ENCODE peak calls at places on chromosomes 13 and 19, in four cellular contexts. B is AG09309, Q is amygdala, W is Daoy. J is an unnamed sample.

GRCh38 chr19:5949792-5950305 is 28.1 kb downstream of the RANBP3 start:
- DNase-seq in B (no peak), Q (no peak), W (no peak), J (no peak)

GRCh38 chr19:43997631-43998290 is 5.0 kb upstream of the ZNF230 start:
- DNase-seq in B (peak; percentile 20), Q (no peak), W (peak; percentile 59), J (no peak)

GRCh38 chr19:872266-872951 is 12.9 kb downstream of the CFD start:
- DNase-seq in B (no peak), Q (no peak), W (peak; percentile 90), J (no peak)

GRCh38 chr19:6639439-6639838 is 30.5 kb downstream of the TNFSF14 start:
- DNase-seq in B (no peak), Q (no peak), W (peak; percentile 80), J (no peak)

GRCh38 chr13:67377919-67378318 is 147.8 kb upstream of the PCDH9 start:
- DNase-seq in B (no peak), Q (no peak), W (no peak), J (no peak)

GRCh38 chr19:41930322-41930722 is 2.1 kb upstream of the ERFL start:
- DNase-seq in B (no peak), Q (no peak), W (no peak), J (no peak)

GRCh38 chr19:46420056-46420455 is 6.7 kb upstream of the CCDC8 start:
- DNase-seq in B (no peak), Q (no peak), W (no peak), J (no peak)

GRCh38 chr19:11304936-11305335 is 9.0 kb downstream of the TSPAN16 start:
- DNase-seq in B (no peak), Q (no peak), W (no peak), J (no peak)

GRCh38 chr19:30637926-30638325 is 265.7 kb downstream of the ZNF536 start:
- DNase-seq in B (no peak), Q (no peak), W (no peak), J (no peak)

GRCh38 chr13:51849145-51850101 is 4.4 kb upstream of the TMEM272 start:
- DNase-seq in B (no peak), Q (no peak), W (peak; percentile 21), J (no peak)

GRCh38 chr13:38350114-38350617 is 515 bp downstream of the UFM1 start:
- DNase-seq in B (peak; percentile 11), Q (peak; percentile 47), W (peak; percentile 37), J (no peak)

GRCh38 chr13:28657784-28658538 is 969 bp upstream of the POMP start:
- DNase-seq in B (no peak), Q (no peak), W (no peak), J (no peak)

GRCh38 chr19:47032171-47032811 is 12.7 kb downstream of the NPAS1 start:
- DNase-seq in B (no peak), Q (no peak), W (peak; percentile 52), J (no peak)

GRCh38 chr19:43564800-43565199 is 10.5 kb downstream of the XRCC1 start:
- DNase-seq in B (no peak), Q (peak; percentile 17), W (no peak), J (peak; percentile 26)

GRCh38 chr19:6253886-6254285 is 25.9 kb downstream of the MLLT1 start:
- DNase-seq in B (no peak), Q (no peak), W (no peak), J (no peak)

GRCh38 chr13:40589285-40590109 is 76.9 kb downstream of the FOXO1 start:
- DNase-seq in B (peak; percentile 16), Q (peak; percentile 8), W (peak; percentile 56), J (peak; percentile 18)

GRCh38 chr13:76048675-76049396 is 412.7 kb downstream of the LMO7 start:
- DNase-seq in B (no peak), Q (no peak), W (no peak), J (no peak)

GRCh38 chr13:85521586-85521985 is 277.6 kb downstream of the SLITRK6 start:
- DNase-seq in B (no peak), Q (no peak), W (no peak), J (no peak)

GRCh38 chr13:81658598-81659370 is 1317.9 kb upstream of the SPRY2 start:
- DNase-seq in B (no peak), Q (no peak), W (no peak), J (no peak)

GRCh38 chr19:42108527-42109389 is 23.5 kb downstream of the POU2F2 start:
- DNase-seq in B (no peak), Q (no peak), W (peak; percentile 92), J (peak; percentile 32)

GRCh38 chr19:17420267-17420924 is 549 bp downstream of the MVB12A start:
- DNase-seq in B (no peak), Q (no peak), W (peak; percentile 63), J (no peak)

GRCh38 chr19:40257096-40257517 is 28.0 kb downstream of the AKT2 start:
- DNase-seq in B (no peak), Q (no peak), W (no peak), J (no peak)

GRCh38 chr19:19406878-19407639 is 1.6 kb downstream of the GATAD2A start:
- DNase-seq in B (no peak), Q (no peak), W (peak; percentile 57), J (peak; percentile 10)

GRCh38 chr19:44912854-44913253 is 1.6 kb upstream of the APOC1 start:
- DNase-seq in B (no peak), Q (peak; percentile 80), W (no peak), J (peak; percentile 76)

GRCh38 chr13:82947121-82948077 is 934.9 kb downstream of the SLITRK1 start:
- DNase-seq in B (no peak), Q (no peak), W (no peak), J (no peak)

GRCh38 chr19:18021121-18021755 is 13.3 kb downstream of the ARRDC2 start:
- DNase-seq in B (peak; percentile 51), Q (peak; percentile 29), W (peak; percentile 92), J (peak; percentile 64)

GRCh38 chr19:50308991-50309390 is 20.2 kb downstream of the KCNC3 start:
- DNase-seq in B (no peak), Q (no peak), W (peak; percentile 0), J (no peak)

GRCh38 chr19:18388328-18389094 is 2.6 kb downstream of the GDF15 start:
- DNase-seq in B (no peak), Q (no peak), W (peak; percentile 78), J (peak; percentile 31)

GRCh38 chr13:110318920-110319319 is 11.8 kb downstream of the COL4A2 start:
- DNase-seq in B (no peak), Q (no peak), W (no peak), J (no peak)

GRCh38 chr19:8088752-8089663 is 36.4 kb downstream of the CCL25 start:
- DNase-seq in B (no peak), Q (no peak), W (no peak), J (no peak)

GRCh38 chr13:84263354-84264069 is 381.2 kb upstream of the SLITRK1 start:
- DNase-seq in B (no peak), Q (no peak), W (no peak), J (no peak)

GRCh38 chr13:110797230-110797877 is 83.9 kb downstream of the ING1 start:
- DNase-seq in B (no peak), Q (no peak), W (no peak), J (no peak)

GRCh38 chr19:54429545-54430227 is 14.4 kb downstream of the TTYH1 start:
- DNase-seq in B (no peak), Q (no peak), W (no peak), J (no peak)

J was measured in anterior cingulate cortex.